ENCODE peak calls at places on chromosome 20, in seven cellular contexts. Q, O, F, T, G, R and U are unnamed samples.

GRCh38 chr20:54914995-54915394 is 439.6 kb downstream of the DOK5 start:
- DNase-seq in Q (no peak), O (no peak), F (no peak), T (no peak), G (no peak), R (no peak), U (no peak)

GRCh38 chr20:19750907-19751636 is 7.0 kb upstream of the RIN2 start:
- DNase-seq in Q (peak; percentile 70), O (no peak), F (no peak), T (no peak), G (no peak), R (no peak), U (no peak)

GRCh38 chr20:45407783-45408645 is at the start of gene DBNDD2:
- DNase-seq in Q (no peak), O (peak; percentile 81), F (no peak), T (no peak), G (no peak), R (no peak), U (no peak)

GRCh38 chr20:45892828-45893500 is 1.8 kb downstream of the CTSA start:
- DNase-seq in Q (peak; percentile 44), O (no peak), F (no peak), T (peak; percentile 73), G (no peak), R (no peak), U (no peak)

GRCh38 chr20:49186535-49187329 is 1.4 kb downstream of the STAU1 start:
- DNase-seq in Q (peak; percentile 77), O (peak; percentile 72), F (peak; percentile 19), T (peak; percentile 85), G (peak; percentile 51), R (peak; percentile 35), U (peak; percentile 37)

GRCh38 chr20:40251284-40251932 is 437.6 kb downstream of the MAFB start:
- DNase-seq in Q (peak; percentile 62), O (no peak), F (peak; percentile 16), T (peak; percentile 71), G (no peak), R (peak; percentile 90), U (no peak)

GRCh38 chr20:50110141-50111047 is 2.6 kb downstream of the UBE2V1 start:
- DNase-seq in Q (peak; percentile 78), O (no peak), F (no peak), T (peak; percentile 80), G (peak; percentile 68), R (no peak), U (peak; percentile 58)

GRCh38 chr20:44959082-44959895 is 908 bp downstream of the TOMM34 start:
- DNase-seq in Q (peak; percentile 73), O (no peak), F (peak; percentile 27), T (peak; percentile 63), G (no peak), R (peak; percentile 33), U (peak; percentile 45)

GRCh38 chr20:62409935-62410741 is 3.1 kb upstream of the CABLES2 start:
- DNase-seq in Q (peak; percentile 60), O (no peak), F (peak; percentile 82), T (peak; percentile 82), G (peak; percentile 90), R (peak; percentile 81), U (peak; percentile 31)

GRCh38 chr20:24034820-24035219 is 46.2 kb upstream of the GGTLC1 start:
- DNase-seq in Q (no peak), O (no peak), F (no peak), T (no peak), G (no peak), R (no peak), U (no peak)

GRCh38 chr20:44074252-44075151 is 112.5 kb downstream of the JPH2 start:
- DNase-seq in Q (peak; percentile 28), O (peak; percentile 54), F (no peak), T (no peak), G (no peak), R (no peak), U (no peak)

DNA sequence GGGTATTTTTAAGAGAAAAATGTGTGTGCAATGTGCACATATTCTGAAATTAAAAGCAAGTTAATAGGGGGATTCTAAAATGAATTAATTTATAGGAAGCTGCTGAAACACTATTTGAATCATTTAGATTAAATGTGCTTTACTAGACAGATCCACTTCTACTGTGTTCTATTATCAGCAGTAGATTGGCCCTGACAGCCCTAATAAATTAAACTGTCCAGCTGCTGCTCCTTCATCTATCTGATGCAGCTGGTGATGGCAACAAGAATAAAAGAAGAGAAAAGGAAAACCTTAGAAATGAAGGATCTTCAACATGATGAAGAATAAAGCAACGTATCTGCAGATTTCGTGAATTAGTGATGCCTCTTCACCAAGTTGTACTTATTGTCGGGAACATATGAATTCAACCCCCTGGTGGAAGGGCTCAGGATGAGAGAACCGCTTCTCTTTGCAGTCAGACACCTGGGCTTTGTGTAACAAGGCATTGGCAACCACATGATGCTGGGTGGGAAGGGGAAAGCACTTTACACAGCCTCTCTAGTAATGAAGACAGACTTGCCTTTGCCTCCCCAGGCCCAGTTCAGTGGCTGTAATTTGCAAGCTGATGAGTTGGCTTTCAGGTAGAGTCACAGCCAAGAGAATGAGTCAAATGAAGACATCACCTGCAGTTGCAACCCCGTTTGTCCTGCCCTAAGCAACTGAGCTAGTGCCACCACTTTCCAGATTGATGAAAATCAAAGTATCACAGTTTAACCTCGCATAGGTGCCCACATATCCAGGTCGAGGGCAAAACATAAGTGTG is 94.5 kb downstream of the LAMP5 start:
- DNase-seq in Q (no peak), O (no peak), F (no peak), T (no peak), G (no peak), R (peak; percentile 44), U (no peak)
- TF ChIP-seq CTCF in Q (no peak), O (no peak), F (no peak), T (no peak), G (no peak), R (no peak), U (no peak)

GRCh38 chr20:56683077-56683865 is 54.2 kb downstream of the TFAP2C start:
- DNase-seq in Q (no peak), O (no peak), F (no peak), T (no peak), G (no peak), R (no peak), U (no peak)

GRCh38 chr20:56687061-56687460 is 58.0 kb downstream of the TFAP2C start:
- DNase-seq in Q (no peak), O (no peak), F (no peak), T (no peak), G (no peak), R (no peak), U (no peak)

GRCh38 chr20:56689318-56689717 is 60.2 kb downstream of the TFAP2C start:
- DNase-seq in Q (no peak), O (no peak), F (peak; percentile 13), T (no peak), G (no peak), R (peak; percentile 38), U (no peak)

GRCh38 chr20:56688106-56688505 is 59.0 kb downstream of the TFAP2C start:
- DNase-seq in Q (no peak), O (no peak), F (no peak), T (no peak), G (no peak), R (no peak), U (no peak)

DNA sequence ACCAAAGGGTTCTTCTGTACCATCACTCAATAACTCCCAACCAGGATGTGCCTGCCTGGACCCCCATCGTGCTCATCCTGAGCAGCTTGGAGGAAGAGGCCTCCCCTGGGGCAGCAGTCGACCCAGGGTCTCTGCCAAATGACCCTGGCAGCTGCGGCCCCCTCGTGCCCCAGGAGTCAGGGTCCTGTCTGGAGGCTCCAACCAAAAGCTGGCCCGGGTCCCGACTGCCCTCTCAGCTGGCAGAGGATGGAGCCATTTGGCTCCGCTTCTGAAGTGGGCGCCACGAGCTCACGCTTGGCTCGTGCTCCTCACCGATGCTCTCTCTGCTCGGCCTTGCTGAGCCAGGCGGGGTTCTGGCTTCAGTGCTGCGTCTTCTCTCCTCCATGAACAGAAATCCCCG is 56.8 kb downstream of the TFAP2C start:
- DNase-seq in Q (no peak), O (no peak), F (no peak), T (no peak), G (no peak), R (peak; percentile 22), U (no peak)
- TF ChIP-seq CTCF in Q (no peak), O (no peak), F (no peak), T (no peak), G (no peak), R (no peak), U (no peak)

DNA sequence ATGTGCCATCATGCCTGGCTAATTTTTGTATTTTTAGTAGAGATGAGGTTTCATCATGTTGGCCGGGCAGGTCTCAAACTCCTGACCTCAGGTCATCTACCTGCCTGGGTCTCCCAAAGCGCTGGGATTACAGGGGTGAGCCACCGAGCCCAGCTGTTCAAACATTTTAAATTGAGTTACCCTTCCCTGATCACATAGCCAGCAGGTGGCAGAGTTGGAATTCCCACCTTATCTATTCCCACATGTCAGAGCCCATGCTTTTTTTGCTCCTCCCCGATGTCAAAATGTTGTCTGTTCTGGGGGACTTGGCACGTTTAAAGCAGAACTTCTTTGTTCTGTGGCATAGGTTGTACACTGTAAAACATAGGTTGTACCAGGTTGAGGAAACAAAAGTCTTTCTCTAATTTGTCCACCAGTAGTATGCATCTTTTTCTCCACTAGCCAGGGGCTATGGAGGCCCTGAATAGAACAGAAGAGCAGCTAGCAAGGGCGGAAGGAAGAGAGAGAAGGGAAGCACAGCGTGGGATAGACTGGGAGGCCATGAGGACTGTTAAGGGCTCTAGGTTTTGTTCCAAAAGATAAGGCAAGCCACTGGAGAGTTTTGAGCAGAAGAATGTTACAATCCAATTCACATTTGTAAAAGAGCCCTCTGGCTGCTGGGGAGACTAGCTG is 7.3 kb upstream of the LBP start:
- DNase-seq in Q (no peak), O (no peak), F (no peak), T (peak; percentile 49), G (no peak), R (peak; percentile 87), U (no peak)
- TF ChIP-seq CTCF in Q (no peak), O (no peak), F (peak; percentile 11), T (no peak), G (no peak), R (peak; percentile 67), U (no peak)

GRCh38 chr20:21693322-21693721 is 12.1 kb upstream of the PAX1 start:
- DNase-seq in Q (peak; percentile 36), O (no peak), F (peak; percentile 31), T (no peak), G (no peak), R (peak; percentile 81), U (no peak)
- TF ChIP-seq CTCF in Q (peak; percentile 67), O (no peak), F (peak; percentile 54), T (no peak), G (no peak), R (peak; percentile 90), U (no peak)

GRCh38 chr20:22805970-22806369 is 221.6 kb upstream of the FOXA2 start:
- DNase-seq in Q (no peak), O (no peak), F (no peak), T (no peak), G (no peak), R (no peak), U (no peak)

GRCh38 chr20:22807045-22807444 is 222.7 kb upstream of the FOXA2 start:
- DNase-seq in Q (no peak), O (no peak), F (no peak), T (no peak), G (no peak), R (no peak), U (no peak)

GRCh38 chr20:22807646-22808045 is 223.3 kb upstream of the FOXA2 start:
- DNase-seq in Q (peak; percentile 8), O (no peak), F (no peak), T (no peak), G (peak; percentile 31), R (no peak), U (no peak)

GRCh38 chr20:22802296-22802695 is 217.9 kb upstream of the FOXA2 start:
- DNase-seq in Q (no peak), O (no peak), F (no peak), T (no peak), G (no peak), R (no peak), U (no peak)

GRCh38 chr20:22805219-22805618 is 220.8 kb upstream of the FOXA2 start:
- DNase-seq in Q (peak; percentile 51), O (no peak), F (peak; percentile 32), T (no peak), G (no peak), R (peak; percentile 42), U (no peak)
- TF ChIP-seq CTCF in Q (no peak), O (no peak), F (no peak), T (no peak), G (no peak), R (no peak), U (no peak)